ENCODE peak calls at places on chromosomes 16 and 17, in seven cellular contexts. A is central memory CD8-positive, alpha-beta T cell; C is PC-3; D is heart right ventricle; T is activated CD4-positive, alpha-beta T cell treated with anti-CD3 and anti-CD28 coated beads for 36 hours; E is left ventricle myocardium superior; Q is CD8-positive, alpha-beta T cell. J is an unnamed sample.

GRCh38 chr17:45973099-45973838 is 25.8 kb upstream of the STH start:
- ATAC-seq in Q (no peak), A (no peak), D (peak), T (no peak), E (peak), C (no peak), J (peak)

GRCh38 chr16:55836158-55836611 is 3.3 kb upstream of the CES1 start:
- ATAC-seq in Q (no peak), T (no peak), A (no peak), D (no peak), C (no peak), E (peak), J (peak)

GRCh38 chr16:2236362-2237075 is at the start of gene DNASE1L2:
- ATAC-seq in T (peak), Q (no peak), E (peak), A (no peak), C (peak), D (peak), J (peak)

GRCh38 chr16:64397945-64398508 is 723.8 kb downstream of the CDH11 start:
- ATAC-seq in T (no peak), C (peak), D (peak), A (no peak), Q (no peak), E (peak), J (no peak)

GRCh38 chr17:60817187-60817586 is 139.5 kb downstream of the BCAS3 start:
- ATAC-seq in E (no peak), Q (no peak), T (no peak), A (no peak), D (no peak), C (peak), J (peak)

GRCh38 chr17:57106107-57106835 is 21.2 kb downstream of the AKAP1 start:
- ATAC-seq in E (peak), C (peak), D (peak), T (no peak), A (no peak), Q (no peak), J (no peak)

GRCh38 chr17:47721725-47722124 is 11.3 kb upstream of the TBX21 start:
- ATAC-seq in D (no peak), T (no peak), C (no peak), A (no peak), Q (no peak), E (no peak), J (peak)

GRCh38 chr17:3511841-3512511 is 36.2 kb downstream of the ASPA start:
- ATAC-seq in A (no peak), E (peak), C (no peak), D (peak), Q (no peak), T (no peak), J (no peak)

GRCh38 chr17:48068491-48068961 is 20.4 kb downstream of the NFE2L1 start:
- ATAC-seq in C (peak), T (peak), D (no peak), Q (no peak), A (no peak), E (peak), J (peak)

GRCh38 chr16:73066321-73066926 is 18.5 kb upstream of the ZFHX3 start:
- ATAC-seq in E (no peak), A (no peak), D (no peak), C (no peak), Q (no peak), T (no peak), J (no peak)

GRCh38 chr17:77464988-77465357 is 324.2 kb downstream of the SEC14L1 start:
- ATAC-seq in E (no peak), T (no peak), Q (no peak), C (no peak), D (no peak), A (no peak), J (no peak)

J was measured in esophagus mucosa.